ENCODE peak calls at places on chromosomes 6 and 20, in seven cellular contexts. T is kidney, Q is mucosa of descending colon, O is lung, P is mesenchymal stem cell, M is pancreas, Z is psoas muscle. R is an unnamed sample. For H3K4me1, the result is how much of the 10 kb centered on the place peaks cover.

GRCh38 chr6:124149646-124150045 is 346.0 kb downstream of the NKAIN2 start:
- DNase-seq in T (no peak), Q (no peak), O (no peak), P (no peak), M (no peak), Z (no peak), R (no peak)

GRCh38 chr20:768426-768978 is at the start of gene SLC52A3:
- DNase-seq in T (no peak), Q (peak), O (peak), P (no peak), M (peak), Z (no peak), R (peak)

GRCh38 chr6:26342106-26342999 is 22.6 kb upstream of the BTN3A2 start:
- DNase-seq in T (no peak), Q (no peak), O (no peak), P (peak), M (no peak), Z (no peak), R (no peak)

GRCh38 chr6:166202321-166202733 is 34.7 kb upstream of the TBXT start:
- DNase-seq in T (no peak), Q (peak), O (no peak), P (no peak), M (no peak), Z (peak), R (no peak)

GRCh38 chr6:132768051-132768517 is 10.4 kb upstream of the VNN2 start:
- DNase-seq in T (peak), Q (peak), O (peak), P (peak), M (peak), Z (no peak), R (peak)

GRCh38 chr6:156777866-156778614 is 862 bp downstream of the ARID1B start:
- DNase-seq in T (peak), Q (peak), O (peak), P (peak), M (peak), Z (peak), R (peak)

GRCh38 chr6:11853678-11854417 is 75.2 kb upstream of the ADTRP start:
- DNase-seq in T (no peak), Q (no peak), O (no peak), P (peak), M (no peak), Z (no peak), R (no peak)

GRCh38 chr6:44043036-44043478 is 84.2 kb downstream of the MRPL14 start:
- DNase-seq in T (peak), Q (no peak), O (no peak), P (peak), M (no peak), Z (no peak), R (peak)

GRCh38 chr20:47428164-47428563 is 71.7 kb upstream of the ZMYND8 start:
- DNase-seq in T (no peak), Q (no peak), O (no peak), P (no peak), M (no peak), Z (no peak), R (no peak)

GRCh38 chr6:160991411-160992322 is at the start of gene MAP3K4:
- DNase-seq in T (peak), Q (peak), O (peak), P (peak), M (peak), Z (peak), R (peak)
- H3K4me1 ChIP-seq in T (under half), Q (under half), O (under half), P (under half), M (under half), Z (under half), R (under half)

DNA sequence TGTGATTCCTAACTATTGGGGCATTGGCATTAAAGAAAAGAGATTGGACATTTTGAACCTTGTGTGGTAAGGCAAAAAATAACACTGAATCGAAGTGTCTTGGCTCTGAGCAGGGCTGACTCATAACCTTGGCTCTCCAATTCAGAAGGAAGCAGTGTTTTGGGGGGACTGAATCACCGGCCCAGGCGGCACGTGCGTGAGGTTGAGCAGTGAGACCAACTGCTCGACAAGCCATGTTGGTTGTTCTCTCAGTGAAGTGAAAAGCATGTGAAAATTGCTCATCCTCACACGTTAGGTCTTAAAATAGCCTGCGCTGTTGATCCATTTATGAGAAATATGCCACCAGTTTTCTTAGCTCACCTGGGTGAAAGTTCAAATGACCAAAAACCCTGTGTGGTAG is 137.8 kb upstream of the SPACA1 start:
- DNase-seq in T (no peak), Q (no peak), O (no peak), P (no peak), M (no peak), Z (no peak), R (no peak)
- H3K4me1 ChIP-seq in T (under half), Q (under half), O (under half), P (under half), M (under half), Z (under half), R (under half)

DNA sequence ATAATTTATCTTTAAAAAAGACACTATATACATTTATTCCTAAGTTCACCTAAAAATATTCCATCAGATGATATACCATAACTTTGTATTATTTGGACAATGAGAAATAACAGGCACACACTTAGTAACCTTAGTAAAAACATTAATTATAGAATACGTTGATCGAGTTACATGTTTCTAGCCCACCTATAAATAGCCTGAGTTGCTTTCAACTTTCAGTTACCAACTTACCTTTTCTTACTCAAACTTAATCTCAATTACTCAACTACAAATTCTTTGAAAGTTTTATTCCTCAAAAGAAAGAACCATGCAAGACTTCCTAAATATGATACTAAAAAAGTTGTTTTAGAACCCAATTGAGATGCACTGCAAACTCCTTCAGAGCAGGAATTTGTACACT is 12.2 kb downstream of the ARHGAP18 start:
- DNase-seq in T (no peak), Q (no peak), O (no peak), P (no peak), M (no peak), Z (no peak), R (no peak)
- H3K4me1 ChIP-seq in T (under half), Q (under half), O (under half), P (under half), M (under half), Z (half or more), R (under half)

DNA sequence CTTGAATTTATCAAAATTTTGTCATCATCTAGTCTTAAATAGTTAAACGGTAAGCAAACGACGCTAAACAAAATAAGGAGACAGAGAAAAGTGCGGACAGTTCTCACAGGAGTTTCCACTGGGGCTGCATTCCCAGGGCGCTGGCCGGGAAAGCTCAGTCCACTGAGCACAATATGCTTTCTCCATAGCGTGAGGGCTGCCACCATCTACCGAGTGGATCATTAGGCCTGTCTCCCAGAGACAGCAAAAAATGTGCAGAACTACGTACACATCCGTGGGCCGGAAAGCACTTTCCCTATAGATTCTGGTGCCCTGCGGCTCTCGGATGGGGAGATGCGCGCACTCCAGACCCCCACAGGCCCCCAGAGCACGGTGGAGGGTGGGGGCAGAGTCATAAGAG is 84.9 kb downstream of the THBS2 start:
- DNase-seq in T (no peak), Q (no peak), O (no peak), P (no peak), M (no peak), Z (no peak), R (no peak)
- H3K4me1 ChIP-seq in T (under half), Q (under half), O (under half), P (under half), M (under half), Z (under half), R (under half)

GRCh38 chr20:8145246-8145639 is 13.2 kb downstream of the PLCB1 start:
- DNase-seq in T (no peak), Q (no peak), O (no peak), P (no peak), M (no peak), Z (no peak), R (no peak)
- H3K4me1 ChIP-seq in T (under half), Q (under half), O (under half), P (under half), M (under half), Z (under half), R (under half)

GRCh38 chr6:3478341-3478740 is 21.5 kb upstream of the SLC22A23 start:
- DNase-seq in T (no peak), Q (no peak), O (no peak), P (no peak), M (no peak), Z (no peak), R (no peak)
- H3K4me1 ChIP-seq in T (under half), Q (under half), O (under half), P (under half), M (under half), Z (under half), R (under half)

GRCh38 chr20:24097051-24097450 is 108.5 kb upstream of the GGTLC1 start:
- DNase-seq in T (no peak), Q (no peak), O (no peak), P (no peak), M (no peak), Z (no peak), R (no peak)

GRCh38 chr20:24095753-24096152 is 107.2 kb upstream of the GGTLC1 start:
- DNase-seq in T (no peak), Q (no peak), O (no peak), P (no peak), M (no peak), Z (no peak), R (no peak)

GRCh38 chr20:24095303-24095702 is 106.7 kb upstream of the GGTLC1 start:
- DNase-seq in T (no peak), Q (no peak), O (no peak), P (no peak), M (no peak), Z (no peak), R (no peak)

GRCh38 chr20:24097506-24098245 is 109.1 kb upstream of the GGTLC1 start:
- DNase-seq in T (no peak), Q (no peak), O (no peak), P (no peak), M (no peak), Z (no peak), R (no peak)

GRCh38 chr20:24096256-24096655 is 107.7 kb upstream of the GGTLC1 start:
- DNase-seq in T (no peak), Q (no peak), O (no peak), P (no peak), M (no peak), Z (no peak), R (no peak)
- H3K4me1 ChIP-seq in T (under half), Q (under half), O (under half), P (under half), M (under half), Z (under half), R (under half)

GRCh38 chr20:59725476-59726119 is 121.3 kb downstream of the PHACTR3 start:
- DNase-seq in T (no peak), Q (no peak), O (no peak), P (no peak), M (no peak), Z (no peak), R (no peak)
- H3K4me1 ChIP-seq in T (under half), Q (under half), O (under half), P (under half), M (under half), Z (under half), R (under half)

GRCh38 chr6:145836767-145837166 is 22.2 kb upstream of the FBXO30 start:
- DNase-seq in T (no peak), Q (no peak), O (no peak), P (peak), M (no peak), Z (no peak), R (no peak)
- H3K4me1 ChIP-seq in T (under half), Q (under half), O (under half), P (under half), M (under half), Z (under half), R (under half)

R was measured in small intestine.